ENCODE peak calls at places on chromosome 5, in four cellular contexts. One of them, this sample, is unnamed.
A peak's percentile ranks its signal among the peaks of the same experiment; 100 is the strongest.

GRCh38 chr5:96569770-96570169 is 92.4 kb upstream of the CAST start:
- DNase-seq in GM12878: no peak
- DNase-seq in HepG2: no peak
- DNase-seq in K562: no peak
- DNase-seq in this sample: no peak

GRCh38 chr5:19987594-19988345 is at the start of gene CDH18:
- DNase-seq in GM12878: no peak
- DNase-seq in HepG2: no peak
- DNase-seq in K562: no peak
- DNase-seq in this sample: peak; percentile 74

GRCh38 chr5:56616454-56617160 is 198.7 kb upstream of the MAP3K1 start:
- DNase-seq in K562: no peak
- DNase-seq in HepG2: no peak
- DNase-seq in GM12878: no peak
- DNase-seq in this sample: no peak

GRCh38 chr5:1834721-1835425 is 33.7 kb downstream of the NDUFS6 start:
- DNase-seq in K562: no peak
- DNase-seq in GM12878: no peak
- DNase-seq in HepG2: no peak
- DNase-seq in this sample: no peak

GRCh38 chr5:7869474-7870136 is 657 bp downstream of the MTRR start:
- DNase-seq in HepG2: no peak
- DNase-seq in K562: no peak
- DNase-seq in GM12878: no peak
- DNase-seq in this sample: no peak

GRCh38 chr5:180141068-180141660 is 67.8 kb downstream of the RASGEF1C start:
- DNase-seq in K562: no peak
- DNase-seq in GM12878: no peak
- DNase-seq in HepG2: no peak
- DNase-seq in this sample: no peak

GRCh38 chr5:14184725-14185124 is 41.6 kb downstream of the TRIO start:
- DNase-seq in HepG2: no peak
- DNase-seq in K562: no peak
- DNase-seq in GM12878: no peak
- DNase-seq in this sample: no peak

GRCh38 chr5:51275428-51275827 is 107.8 kb upstream of the ISL1 start:
- DNase-seq in GM12878: no peak
- DNase-seq in K562: no peak
- DNase-seq in HepG2: no peak
- DNase-seq in this sample: no peak

GRCh38 chr5:14816999-14817761 is 54.4 kb downstream of the ANKH start:
- DNase-seq in K562: no peak
- DNase-seq in GM12878: no peak
- DNase-seq in HepG2: no peak
- DNase-seq in this sample: no peak

GRCh38 chr5:59893436-59894227 is at the start of gene PDE4D:
- DNase-seq in K562: no peak
- DNase-seq in HepG2: no peak
- DNase-seq in GM12878: no peak
- DNase-seq in this sample: peak; percentile 87

GRCh38 chr5:153523831-153524230 is 33.4 kb downstream of the GRIA1 start:
- DNase-seq in HepG2: no peak
- DNase-seq in GM12878: no peak
- DNase-seq in K562: no peak
- DNase-seq in this sample: no peak

GRCh38 chr5:40738502-40738901 is 17.3 kb downstream of the TTC33 start:
- DNase-seq in GM12878: no peak
- DNase-seq in K562: no peak
- DNase-seq in HepG2: no peak
- DNase-seq in this sample: no peak

GRCh38 chr5:39670391-39670790 is 245.6 kb upstream of the DAB2 start:
- DNase-seq in GM12878: no peak
- DNase-seq in K562: no peak
- DNase-seq in HepG2: no peak
- DNase-seq in this sample: no peak

GRCh38 chr5:120615967-120616645 is 152.0 kb downstream of the PRR16 start:
- DNase-seq in GM12878: no peak
- DNase-seq in K562: no peak
- DNase-seq in HepG2: no peak
- DNase-seq in this sample: no peak

GRCh38 chr5:154194348-154195329 is 4.1 kb downstream of the GALNT10 start:
- DNase-seq in HepG2: no peak
- DNase-seq in GM12878: no peak
- DNase-seq in K562: no peak
- DNase-seq in this sample: no peak

GRCh38 chr5:74894351-74894750 is 28.2 kb upstream of the FAM169A start:
- DNase-seq in HepG2: no peak
- DNase-seq in GM12878: no peak
- DNase-seq in K562: no peak
- DNase-seq in this sample: no peak

GRCh38 chr5:167294861-167295685 is 996.4 kb upstream of the WWC1 start:
- DNase-seq in GM12878: no peak
- DNase-seq in K562: no peak
- DNase-seq in HepG2: no peak
- DNase-seq in this sample: no peak

GRCh38 chr5:87413116-87413645 is 451 bp upstream of the CCNH start:
- DNase-seq in HepG2: no peak
- DNase-seq in GM12878: no peak
- DNase-seq in K562: no peak
- DNase-seq in this sample: no peak

GRCh38 chr5:108728566-108729305 is 19.0 kb upstream of the FER start:
- DNase-seq in HepG2: no peak
- DNase-seq in K562: peak; percentile 32
- DNase-seq in GM12878: no peak
- DNase-seq in this sample: no peak

GRCh38 chr5:24208540-24209141 is 436.1 kb downstream of the CDH10 start:
- DNase-seq in GM12878: no peak
- DNase-seq in K562: no peak
- DNase-seq in HepG2: no peak
- DNase-seq in this sample: no peak

GRCh38 chr5:107772418-107773310 is 101.9 kb upstream of the EFNA5 start:
- DNase-seq in K562: no peak
- DNase-seq in HepG2: no peak
- DNase-seq in GM12878: no peak
- DNase-seq in this sample: no peak

GRCh38 chr5:60841361-60841760 is 2.7 kb downstream of the ELOVL7 start:
- DNase-seq in K562: no peak
- DNase-seq in HepG2: no peak
- DNase-seq in GM12878: no peak
- DNase-seq in this sample: no peak

GRCh38 chr5:35679351-35679750 is 61.7 kb downstream of the SPEF2 start:
- DNase-seq in GM12878: no peak
- DNase-seq in K562: no peak
- DNase-seq in HepG2: no peak
- DNase-seq in this sample: no peak

GRCh38 chr5:99169309-99169708 is 240.5 kb upstream of the CHD1 start:
- DNase-seq in K562: no peak
- DNase-seq in HepG2: no peak
- DNase-seq in GM12878: no peak
- DNase-seq in this sample: no peak

GRCh38 chr5:122192883-122193496 is 63.6 kb downstream of the ZNF474 start:
- DNase-seq in HepG2: peak; percentile 44
- DNase-seq in GM12878: peak; percentile 11
- DNase-seq in K562: peak; percentile 42
- DNase-seq in this sample: no peak

GRCh38 chr5:164498393-164498792 is 993.0 kb downstream of the MAT2B start:
- DNase-seq in HepG2: no peak
- DNase-seq in GM12878: no peak
- DNase-seq in K562: no peak
- DNase-seq in this sample: no peak

GRCh38 chr5:59500014-59500413 is 393.5 kb downstream of the PDE4D start:
- DNase-seq in HepG2: no peak
- DNase-seq in K562: no peak
- DNase-seq in GM12878: no peak
- DNase-seq in this sample: no peak

GRCh38 chr5:86337667-86338460 is 279.9 kb upstream of the COX7C start:
- DNase-seq in K562: no peak
- DNase-seq in HepG2: no peak
- DNase-seq in GM12878: no peak
- DNase-seq in this sample: peak; percentile 39

GRCh38 chr5:157187046-157187754 is 6.6 kb downstream of the ITK start:
- DNase-seq in HepG2: no peak
- DNase-seq in GM12878: no peak
- DNase-seq in K562: no peak
- DNase-seq in this sample: no peak

GRCh38 chr5:16437974-16438373 is 27.6 kb downstream of the ZNF622 start:
- DNase-seq in GM12878: no peak
- DNase-seq in HepG2: no peak
- DNase-seq in K562: no peak
- DNase-seq in this sample: no peak

GRCh38 chr5:157520911-157521703 is 54.5 kb downstream of the ADAM19 start:
- DNase-seq in K562: no peak
- DNase-seq in GM12878: no peak
- DNase-seq in HepG2: peak; percentile 23
- DNase-seq in this sample: no peak

GRCh38 chr5:151917931-151918330 is 6.7 kb downstream of the GLRA1 start:
- DNase-seq in HepG2: no peak
- DNase-seq in GM12878: no peak
- DNase-seq in K562: no peak
- DNase-seq in this sample: no peak

GRCh38 chr5:1167728-1168709 is 33.4 kb upstream of the SLC6A19 start:
- DNase-seq in K562: peak; percentile 73
- DNase-seq in HepG2: peak; percentile 65
- DNase-seq in GM12878: no peak
- DNase-seq in this sample: peak; percentile 67

GRCh38 chr5:957730-958485 is 50.7 kb upstream of the NKD2 start:
- DNase-seq in HepG2: no peak
- DNase-seq in K562: no peak
- DNase-seq in GM12878: no peak
- DNase-seq in this sample: no peak

GRCh38 chr5:178535299-178536175 is 54.7 kb downstream of the COL23A1 start:
- DNase-seq in GM12878: no peak
- DNase-seq in K562: no peak
- DNase-seq in HepG2: no peak
- DNase-seq in this sample: no peak

DNA sequence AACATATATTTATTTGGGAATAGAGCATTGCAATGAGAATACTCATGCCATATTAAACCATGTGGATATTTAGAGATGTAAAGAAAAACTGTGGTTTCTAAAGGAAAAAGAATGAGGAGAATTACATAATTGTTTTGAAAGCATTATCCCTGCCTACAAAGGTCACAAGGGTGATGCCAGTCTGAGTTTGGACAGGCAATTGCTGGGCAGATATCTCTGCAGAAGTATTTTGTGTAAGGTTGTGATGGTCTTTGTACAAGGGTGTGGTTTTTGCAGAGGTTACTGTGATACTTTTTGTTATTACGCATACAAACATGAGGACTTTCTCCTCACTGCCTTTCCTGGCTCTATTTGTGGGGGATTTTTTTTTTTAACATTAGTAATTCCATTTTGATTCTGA is 2022.9 kb upstream of the CDH6 start:
- DNase-seq in K562: no peak
- DNase-seq in GM12878: no peak
- DNase-seq in HepG2: no peak
- DNase-seq in this sample: no peak
- TF ChIP-seq CREM in K562: no peak
- TF ChIP-seq CREM in GM12878: no peak
- TF ChIP-seq CREM in HepG2: no peak
- TF ChIP-seq CREM in this sample: no peak

GRCh38 chr5:135241536-135241935 is 157.5 kb downstream of the MACROH2A1 start:
- DNase-seq in K562: no peak
- DNase-seq in HepG2: no peak
- DNase-seq in GM12878: no peak
- DNase-seq in this sample: no peak

GRCh38 chr5:135240283-135240633 is 158.8 kb downstream of the MACROH2A1 start:
- DNase-seq in K562: no peak
- DNase-seq in HepG2: no peak
- DNase-seq in GM12878: no peak
- DNase-seq in this sample: no peak

GRCh38 chr5:135240781-135241360 is 158.2 kb downstream of the MACROH2A1 start:
- DNase-seq in GM12878: no peak
- DNase-seq in K562: no peak
- DNase-seq in HepG2: no peak
- DNase-seq in this sample: no peak

GRCh38 chr5:135238622-135239460 is 160.2 kb downstream of the MACROH2A1 start:
- DNase-seq in K562: no peak
- DNase-seq in HepG2: no peak
- DNase-seq in GM12878: no peak
- DNase-seq in this sample: no peak

GRCh38 chr5:135239461-135240282 is 159.4 kb downstream of the MACROH2A1 start:
- DNase-seq in HepG2: no peak
- DNase-seq in GM12878: no peak
- DNase-seq in K562: no peak
- DNase-seq in this sample: no peak
- TF ChIP-seq TCF7 in HepG2: no peak
- TF ChIP-seq TCF7 in GM12878: no peak
- TF ChIP-seq TCF7 in K562: no peak
- TF ChIP-seq TCF7 in this sample: no peak

DNA sequence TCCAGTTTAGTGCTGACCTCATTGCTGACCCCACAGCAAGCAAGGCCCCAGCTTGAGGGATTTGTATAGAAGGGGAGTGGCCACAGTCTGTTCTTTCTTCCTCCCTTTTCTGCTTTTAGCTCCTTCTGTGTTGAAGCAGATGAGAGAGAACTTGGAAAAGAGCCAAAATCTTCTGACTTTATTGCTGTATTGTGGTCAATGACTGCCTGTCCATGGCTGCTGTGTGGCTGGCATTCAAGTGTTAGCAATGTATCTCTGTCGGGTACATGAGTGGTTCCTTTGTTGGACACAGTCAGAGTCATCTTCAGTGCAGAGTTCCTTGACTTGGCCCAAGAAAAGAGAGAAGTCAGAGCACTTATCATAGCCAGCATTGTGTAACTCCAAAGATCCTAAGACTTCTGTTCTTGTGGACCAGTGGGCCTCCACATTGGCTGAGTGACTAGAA is 154.1 kb downstream of the LRRC70 start:
- DNase-seq in GM12878: no peak
- DNase-seq in K562: no peak
- DNase-seq in HepG2: no peak
- DNase-seq in this sample: no peak
- TF ChIP-seq ATF3 in GM12878: no peak
- TF ChIP-seq ATF3 in K562: no peak
- TF ChIP-seq ATF3 in HepG2: no peak
- TF ChIP-seq ATF3 in this sample: no peak

DNA sequence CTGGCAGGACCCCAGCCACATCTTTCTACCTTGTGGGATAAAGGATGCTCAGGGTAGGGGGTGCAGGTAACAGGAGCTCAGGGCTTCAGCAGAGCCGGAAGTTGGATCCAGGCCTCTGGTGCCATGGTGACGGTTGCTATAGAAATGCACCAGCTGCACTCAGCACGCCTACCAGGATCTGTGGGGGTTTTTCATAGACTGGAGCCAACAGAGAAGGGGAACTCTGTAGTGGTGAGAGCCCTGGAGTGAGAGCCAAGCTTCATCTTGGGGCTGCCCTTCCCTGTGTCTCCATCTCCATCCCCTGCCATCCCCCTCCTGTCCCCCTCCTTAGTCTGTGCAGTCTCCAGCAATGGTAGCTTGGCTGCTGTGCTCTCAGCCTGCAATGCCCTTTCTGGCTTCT is 27.5 kb upstream of the BOD1 start:
- DNase-seq in HepG2: no peak
- DNase-seq in GM12878: peak; percentile 44
- DNase-seq in K562: no peak
- DNase-seq in this sample: peak; percentile 79
- TF ChIP-seq CREM in HepG2: no peak
- TF ChIP-seq CREM in GM12878: no peak
- TF ChIP-seq CREM in K562: no peak
- TF ChIP-seq CREM in this sample: no peak

This sample was measured in WTC11.